ENCODE peak calls at places on chromosomes 3 and 15, in eight cellular contexts. L, W, C, Y, V, G, X and Z are unnamed samples.

GRCh38 chr3:111735271-111735758 is 123.8 kb upstream of the PHLDB2 start:
- DNase-seq in L (peak), W (peak), C (no peak), Y (no peak), V (no peak), G (peak), X (no peak), Z (peak)

GRCh38 chr15:73333001-73333400 is 35.8 kb downstream of the HCN4 start:
- DNase-seq in L (no peak), W (no peak), C (no peak), Y (no peak), V (no peak), G (no peak), X (no peak), Z (no peak)

GRCh38 chr3:65576942-65577341 is 461.8 kb downstream of the MAGI1 start:
- DNase-seq in L (no peak), W (peak), C (no peak), Y (no peak), V (no peak), G (no peak), X (no peak), Z (peak)

GRCh38 chr3:101179637-101180036 is 140.7 kb downstream of the IMPG2 start:
- DNase-seq in L (peak), W (peak), C (no peak), Y (no peak), V (no peak), G (peak), X (no peak), Z (peak)

GRCh38 chr15:85318048-85318731 is 62.2 kb upstream of the AKAP13 start:
- DNase-seq in L (peak), W (peak), C (no peak), Y (peak), V (peak), G (peak), X (no peak), Z (peak)

GRCh38 chr3:126537730-126538281 is 13.9 kb downstream of the CHST13 start:
- DNase-seq in L (no peak), W (no peak), C (no peak), Y (no peak), V (no peak), G (no peak), X (no peak), Z (no peak)

GRCh38 chr15:98983333-98983732 is 24.3 kb downstream of the PGPEP1L start:
- DNase-seq in L (peak), W (peak), C (no peak), Y (peak), V (no peak), G (no peak), X (no peak), Z (peak)

GRCh38 chr3:152638707-152639450 is 196.1 kb upstream of the P2RY1 start:
- DNase-seq in L (peak), W (peak), C (no peak), Y (peak), V (no peak), G (peak), X (no peak), Z (peak)

GRCh38 chr3:156716105-156716862 is 41.9 kb downstream of the TIPARP start:
- DNase-seq in L (no peak), W (no peak), C (no peak), Y (no peak), V (no peak), G (no peak), X (no peak), Z (no peak)

GRCh38 chr3:140505876-140506275 is 172.0 kb upstream of the TRIM42 start:
- DNase-seq in L (no peak), W (peak), C (no peak), Y (no peak), V (no peak), G (no peak), X (no peak), Z (no peak)

GRCh38 chr15:40008061-40008460 is 30.9 kb downstream of the SRP14 start:
- DNase-seq in L (peak), W (peak), C (no peak), Y (no peak), V (no peak), G (no peak), X (no peak), Z (no peak)

GRCh38 chr3:63910873-63911272 is 1.3 kb downstream of the SCAANT1 start:
- DNase-seq in L (peak), W (peak), C (no peak), Y (no peak), V (no peak), G (no peak), X (no peak), Z (peak)

GRCh38 chr3:125410922-125411321 is 35.8 kb upstream of the ZNF148 start:
- DNase-seq in L (no peak), W (no peak), C (no peak), Y (no peak), V (no peak), G (no peak), X (no peak), Z (no peak)

GRCh38 chr3:114093596-114093995 is 37.1 kb downstream of the QTRT2 start:
- DNase-seq in L (peak), W (peak), C (no peak), Y (peak), V (no peak), G (peak), X (no peak), Z (peak)

GRCh38 chr15:31598620-31599019 is 272.0 kb downstream of the KLF13 start:
- DNase-seq in L (no peak), W (peak), C (no peak), Y (no peak), V (no peak), G (peak), X (no peak), Z (peak)

DNA sequence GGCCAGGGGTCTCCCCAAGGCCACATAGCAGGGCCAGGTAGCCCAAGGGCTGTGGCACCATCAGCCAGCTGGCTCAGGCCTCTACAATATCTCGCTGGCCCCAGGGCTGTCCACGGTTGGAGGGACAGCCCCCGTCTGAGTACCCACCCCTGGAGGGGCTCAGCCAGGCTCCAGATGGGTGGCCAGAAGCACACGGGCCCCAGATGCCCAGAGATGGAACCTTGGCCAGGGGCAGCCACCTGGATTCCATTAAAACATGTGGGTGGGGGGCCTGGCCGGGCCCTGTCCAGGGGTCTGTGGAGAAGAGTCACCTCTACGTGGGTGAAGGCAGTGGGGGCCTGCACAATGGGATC is 8.4 kb downstream of the CSPG4 start:
- DNase-seq in L (no peak), W (no peak), C (no peak), Y (no peak), V (no peak), G (no peak), X (no peak), Z (no peak)
- H3K4me3 ChIP-seq in L (no peak), W (no peak), C (no peak), Y (no peak), V (no peak), G (no peak), X (no peak), Z (no peak)

GRCh38 chr15:66255293-66255676 is 1.7 kb upstream of the MEGF11 start:
- DNase-seq in L (no peak), W (no peak), C (no peak), Y (no peak), V (no peak), G (no peak), X (no peak), Z (no peak)

GRCh38 chr15:66252411-66253295 is 897 bp downstream of the MEGF11 start:
- DNase-seq in L (peak), W (peak), C (peak), Y (no peak), V (peak), G (peak), X (peak), Z (peak)

GRCh38 chr15:66253296-66253642 is 281 bp downstream of the MEGF11 start:
- DNase-seq in L (no peak), W (no peak), C (no peak), Y (no peak), V (no peak), G (no peak), X (no peak), Z (no peak)

GRCh38 chr15:66253643-66254363 is at the start of gene MEGF11:
- DNase-seq in L (peak), W (peak), C (no peak), Y (no peak), V (no peak), G (peak), X (no peak), Z (peak)

GRCh38 chr15:66254364-66255292 is 1.1 kb upstream of the MEGF11 start:
- DNase-seq in L (no peak), W (no peak), C (no peak), Y (no peak), V (no peak), G (no peak), X (no peak), Z (no peak)
- H3K4me3 ChIP-seq in L (no peak), W (no peak), C (no peak), Y (no peak), V (no peak), G (no peak), X (no peak), Z (no peak)

DNA sequence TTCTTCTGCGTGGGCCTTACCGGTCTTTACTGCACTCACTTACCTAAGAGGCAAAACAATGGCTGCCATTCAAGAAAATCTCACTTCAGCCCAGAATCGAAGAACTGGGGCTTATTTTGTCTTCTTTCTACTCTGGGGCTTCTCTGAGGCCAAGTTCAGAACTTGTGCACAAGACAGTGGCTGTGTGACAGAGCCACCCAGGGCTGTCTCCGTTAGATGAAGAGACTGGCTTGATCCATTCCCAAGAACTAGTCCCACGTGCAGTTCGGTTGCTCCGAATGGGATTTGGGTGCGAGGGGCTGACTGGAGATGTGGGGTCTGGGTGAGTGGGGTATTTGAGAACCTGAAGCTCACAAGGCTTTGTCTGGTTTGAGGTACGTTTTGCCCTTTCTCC is 795 bp upstream of the TCF12 start:
- DNase-seq in L (no peak), W (no peak), C (peak), Y (no peak), V (no peak), G (no peak), X (peak), Z (no peak)
- H3K4me3 ChIP-seq in L (peak), W (peak), C (peak), Y (peak), V (peak), G (peak), X (peak), Z (peak)

GRCh38 chr15:78393137-78393536 is 44.9 kb upstream of the IREB2 start:
- DNase-seq in L (no peak), W (no peak), C (no peak), Y (no peak), V (no peak), G (no peak), X (no peak), Z (no peak)
- H3K4me3 ChIP-seq in L (no peak), W (no peak), C (no peak), Y (no peak), V (no peak), G (no peak), X (no peak), Z (no peak)

DNA sequence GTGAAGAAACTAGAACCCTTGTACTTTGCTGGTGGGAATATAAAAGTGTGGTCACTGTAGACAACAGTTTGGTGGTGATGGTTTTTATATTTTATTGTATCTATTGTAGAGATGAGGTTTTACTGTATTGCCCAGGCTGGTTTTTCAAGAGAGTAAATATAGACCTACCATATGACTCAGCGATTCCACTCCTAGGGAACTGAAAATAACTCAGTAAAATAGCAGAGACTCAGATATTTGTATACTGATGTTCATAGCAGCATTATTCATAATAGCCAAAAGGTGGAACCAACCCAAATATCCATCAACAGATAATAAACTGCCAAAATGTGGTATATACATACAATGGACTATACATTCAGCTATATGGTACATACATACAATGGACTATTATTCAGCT is 68.8 kb upstream of the IL12A start:
- DNase-seq in L (peak), W (peak), C (no peak), Y (no peak), V (peak), G (no peak), X (no peak), Z (peak)
- H3K4me3 ChIP-seq in L (no peak), W (no peak), C (no peak), Y (no peak), V (no peak), G (no peak), X (no peak), Z (no peak)

GRCh38 chr3:42032693-42033349 is 58.3 kb upstream of the TRAK1 start:
- DNase-seq in L (peak), W (peak), C (no peak), Y (no peak), V (no peak), G (peak), X (no peak), Z (peak)
- H3K4me3 ChIP-seq in L (no peak), W (peak), C (no peak), Y (no peak), V (no peak), G (no peak), X (no peak), Z (no peak)

DNA sequence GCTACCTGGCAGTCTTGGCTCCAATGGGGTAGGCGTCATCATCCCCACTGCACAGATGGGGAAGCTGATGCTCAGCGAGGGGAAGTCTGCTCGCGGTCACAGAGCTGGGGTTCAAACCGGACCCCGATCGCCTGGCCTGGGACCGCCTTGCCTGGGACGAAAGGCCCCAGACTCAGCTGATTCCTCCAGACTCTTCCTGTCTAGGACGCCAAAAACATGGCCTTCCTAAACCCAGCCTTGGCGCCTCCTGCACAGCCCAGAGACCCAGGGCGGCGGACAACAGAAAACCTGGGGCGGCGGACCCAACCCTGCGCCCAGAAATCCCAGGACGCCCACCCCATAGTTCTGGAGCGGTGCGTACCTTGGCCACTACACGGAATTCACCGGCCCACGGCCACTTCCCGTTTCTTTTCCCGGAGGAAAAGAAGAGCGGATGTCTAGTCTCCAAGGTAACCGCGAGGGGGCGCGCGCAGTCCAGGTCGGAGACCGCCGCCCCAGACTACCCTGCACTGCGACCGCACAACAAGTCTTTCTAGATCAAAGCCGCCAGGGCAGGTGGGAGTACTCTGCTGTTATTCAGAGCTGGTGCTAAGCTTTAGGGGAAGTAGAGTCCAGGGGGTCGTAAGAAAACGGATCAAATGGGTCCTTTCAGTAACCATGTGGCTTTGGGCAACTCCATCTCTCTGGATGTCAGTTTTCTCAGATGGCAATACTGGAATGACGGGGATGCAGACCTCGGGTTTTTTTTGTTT is 4.9 kb upstream of the IL17RD start:
- DNase-seq in L (peak), W (peak), C (peak), Y (no peak), V (peak), G (peak), X (peak), Z (peak)
- H3K4me3 ChIP-seq in L (peak), W (peak), C (peak), Y (peak), V (peak), G (peak), X (peak), Z (peak)

DNA sequence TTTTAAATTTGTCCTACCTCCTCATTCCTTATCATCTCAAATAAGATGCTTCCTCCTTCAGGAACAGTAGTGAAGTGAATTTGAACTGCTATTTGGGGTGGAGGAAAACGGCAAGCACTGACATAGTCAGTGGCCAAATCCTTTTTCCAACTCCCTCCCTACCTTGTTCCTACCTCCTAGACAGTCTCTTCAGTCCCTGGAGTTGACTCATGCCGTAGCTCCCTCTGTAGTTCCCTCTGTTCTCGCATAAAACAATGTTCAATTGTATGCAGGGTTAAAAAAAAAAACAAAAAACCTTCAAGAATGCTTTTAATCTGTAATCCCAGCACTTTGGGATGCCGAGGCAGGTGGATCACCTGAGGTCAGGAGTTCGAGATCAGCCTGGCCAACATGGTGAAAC is 1.4 kb downstream of the UBR1 start:
- DNase-seq in L (peak), W (peak), C (no peak), Y (no peak), V (no peak), G (no peak), X (no peak), Z (peak)
- H3K4me3 ChIP-seq in L (peak), W (peak), C (no peak), Y (peak), V (peak), G (peak), X (no peak), Z (peak)